ENCODE peak calls at places on chromosomes 7 and 10, in nine cellular contexts. One of them, this sample, is unnamed.

GRCh38 chr10:17808971-17809841 is at the start of gene MRC1:
- DNase-seq in astrocyte: no peak
- DNase-seq in uterus: no peak
- DNase-seq in GM23338: no peak
- DNase-seq in epithelial cell of esophagus: no peak
- DNase-seq in GM06990: no peak
- DNase-seq in fibroblast of lung: no peak
- DNase-seq in Calu3: no peak
- DNase-seq in stomach: no peak
- DNase-seq in this sample: no peak

GRCh38 chr10:133457100-133457841 is 3.5 kb downstream of the SCART1 start:
- DNase-seq in astrocyte: no peak
- DNase-seq in uterus: peak
- DNase-seq in GM23338: no peak
- DNase-seq in epithelial cell of esophagus: no peak
- DNase-seq in GM06990: no peak
- DNase-seq in fibroblast of lung: no peak
- DNase-seq in Calu3: no peak
- DNase-seq in stomach: peak
- DNase-seq in this sample: no peak

GRCh38 chr10:127881262-127881661 is 11.5 kb downstream of the CLRN3 start:
- DNase-seq in astrocyte: no peak
- DNase-seq in uterus: no peak
- DNase-seq in GM23338: no peak
- DNase-seq in epithelial cell of esophagus: no peak
- DNase-seq in GM06990: no peak
- DNase-seq in fibroblast of lung: no peak
- DNase-seq in Calu3: no peak
- DNase-seq in stomach: peak
- DNase-seq in this sample: no peak

GRCh38 chr7:16694806-16695205 is 48.8 kb downstream of the BZW2 start:
- DNase-seq in astrocyte: no peak
- DNase-seq in uterus: no peak
- DNase-seq in GM23338: no peak
- DNase-seq in epithelial cell of esophagus: no peak
- DNase-seq in GM06990: no peak
- DNase-seq in fibroblast of lung: peak
- DNase-seq in Calu3: no peak
- DNase-seq in stomach: no peak
- DNase-seq in this sample: no peak

GRCh38 chr7:28685291-28685659 is 272.9 kb downstream of the TRIL start:
- DNase-seq in astrocyte: no peak
- DNase-seq in uterus: peak
- DNase-seq in GM23338: no peak
- DNase-seq in epithelial cell of esophagus: no peak
- DNase-seq in GM06990: peak
- DNase-seq in fibroblast of lung: no peak
- DNase-seq in Calu3: no peak
- DNase-seq in stomach: no peak
- DNase-seq in this sample: no peak

GRCh38 chr10:23157691-23158369 is 34.3 kb upstream of the PTF1A start:
- DNase-seq in astrocyte: peak
- DNase-seq in uterus: no peak
- DNase-seq in GM23338: peak
- DNase-seq in epithelial cell of esophagus: peak
- DNase-seq in GM06990: no peak
- DNase-seq in fibroblast of lung: peak
- DNase-seq in Calu3: no peak
- DNase-seq in stomach: no peak
- DNase-seq in this sample: peak

GRCh38 chr7:45598697-45599520 is 24.7 kb downstream of the ADCY1 start:
- DNase-seq in astrocyte: no peak
- DNase-seq in uterus: no peak
- DNase-seq in GM23338: no peak
- DNase-seq in epithelial cell of esophagus: no peak
- DNase-seq in GM06990: no peak
- DNase-seq in fibroblast of lung: no peak
- DNase-seq in Calu3: no peak
- DNase-seq in stomach: peak
- DNase-seq in this sample: no peak

GRCh38 chr7:158613481-158613880 is 25.9 kb upstream of the PTPRN2 start:
- DNase-seq in astrocyte: peak
- DNase-seq in uterus: no peak
- DNase-seq in GM23338: no peak
- DNase-seq in epithelial cell of esophagus: no peak
- DNase-seq in GM06990: peak
- DNase-seq in fibroblast of lung: peak
- DNase-seq in Calu3: no peak
- DNase-seq in stomach: no peak
- DNase-seq in this sample: no peak

GRCh38 chr10:76327441-76327840 is 896.0 kb downstream of the LRMDA start:
- DNase-seq in astrocyte: no peak
- DNase-seq in uterus: no peak
- DNase-seq in GM23338: no peak
- DNase-seq in epithelial cell of esophagus: peak
- DNase-seq in GM06990: no peak
- DNase-seq in fibroblast of lung: no peak
- DNase-seq in Calu3: no peak
- DNase-seq in stomach: no peak
- DNase-seq in this sample: no peak

GRCh38 chr7:91798425-91798824 is 82.1 kb downstream of the MTERF1 start:
- DNase-seq in astrocyte: no peak
- DNase-seq in uterus: no peak
- DNase-seq in GM23338: no peak
- DNase-seq in epithelial cell of esophagus: no peak
- DNase-seq in GM06990: no peak
- DNase-seq in fibroblast of lung: no peak
- DNase-seq in Calu3: no peak
- DNase-seq in stomach: no peak
- DNase-seq in this sample: no peak
- TF ChIP-seq CTCF in astrocyte: no peak
- TF ChIP-seq CTCF in uterus: no peak
- TF ChIP-seq CTCF in GM23338: no peak
- TF ChIP-seq CTCF in epithelial cell of esophagus: no peak
- TF ChIP-seq CTCF in GM06990: no peak
- TF ChIP-seq CTCF in fibroblast of lung: no peak
- TF ChIP-seq CTCF in Calu3: no peak
- TF ChIP-seq CTCF in stomach: no peak
- TF ChIP-seq CTCF in this sample: no peak

GRCh38 chr7:144791488-144791887 is 44.4 kb downstream of the TPK1 start:
- DNase-seq in astrocyte: no peak
- DNase-seq in uterus: no peak
- DNase-seq in GM23338: no peak
- DNase-seq in epithelial cell of esophagus: no peak
- DNase-seq in GM06990: no peak
- DNase-seq in fibroblast of lung: no peak
- DNase-seq in Calu3: no peak
- DNase-seq in stomach: no peak
- DNase-seq in this sample: no peak
- TF ChIP-seq CTCF in astrocyte: no peak
- TF ChIP-seq CTCF in uterus: no peak
- TF ChIP-seq CTCF in GM23338: no peak
- TF ChIP-seq CTCF in epithelial cell of esophagus: no peak
- TF ChIP-seq CTCF in GM06990: no peak
- TF ChIP-seq CTCF in fibroblast of lung: no peak
- TF ChIP-seq CTCF in Calu3: no peak
- TF ChIP-seq CTCF in stomach: no peak
- TF ChIP-seq CTCF in this sample: no peak

DNA sequence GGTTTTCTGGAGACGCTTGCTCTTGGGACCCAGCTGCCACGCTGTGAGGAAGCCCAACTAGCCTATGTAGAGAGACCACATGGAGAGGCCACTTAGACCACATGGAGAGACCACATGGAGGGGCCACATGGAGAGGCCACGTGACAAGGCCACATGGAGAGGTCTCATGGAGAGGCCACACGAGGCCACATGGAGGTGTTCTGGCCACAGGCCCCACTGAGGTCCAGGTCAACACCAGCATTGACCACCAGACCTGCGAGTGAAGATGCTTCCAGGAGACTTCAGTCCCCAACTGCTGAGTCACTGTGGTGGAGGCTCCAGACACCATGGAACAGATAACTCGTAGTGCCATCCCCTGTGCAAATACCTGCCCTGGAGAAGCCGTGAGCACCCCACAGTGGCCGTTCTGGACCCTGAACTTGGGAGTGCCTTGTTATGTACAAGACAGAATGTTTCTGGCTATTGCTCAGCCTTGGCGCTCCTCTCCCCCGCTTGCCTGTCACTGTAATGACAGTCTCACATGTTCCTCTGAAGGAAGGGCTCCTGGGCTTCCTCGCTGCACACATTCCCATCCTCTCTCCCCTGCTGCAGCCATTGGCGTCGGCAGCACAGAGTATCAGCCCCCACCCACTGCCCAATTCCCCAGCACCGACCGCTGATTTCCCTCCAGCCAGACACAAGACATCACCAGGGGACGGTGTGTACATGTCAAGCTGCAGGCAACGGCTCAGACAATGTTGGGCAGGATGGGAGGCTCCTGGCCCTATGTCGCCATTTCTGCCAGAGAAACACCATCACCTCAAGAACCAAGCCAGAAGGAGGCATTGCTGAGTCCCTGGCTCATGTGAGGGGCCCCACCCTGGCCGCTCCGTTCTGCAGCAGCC is 49.0 kb upstream of the TNRC18 start:
- DNase-seq in astrocyte: no peak
- DNase-seq in uterus: no peak
- DNase-seq in GM23338: no peak
- DNase-seq in epithelial cell of esophagus: no peak
- DNase-seq in GM06990: no peak
- DNase-seq in fibroblast of lung: no peak
- DNase-seq in Calu3: no peak
- DNase-seq in stomach: no peak
- DNase-seq in this sample: no peak
- TF ChIP-seq CTCF in astrocyte: no peak
- TF ChIP-seq CTCF in uterus: no peak
- TF ChIP-seq CTCF in GM23338: peak
- TF ChIP-seq CTCF in epithelial cell of esophagus: no peak
- TF ChIP-seq CTCF in GM06990: no peak
- TF ChIP-seq CTCF in fibroblast of lung: no peak
- TF ChIP-seq CTCF in Calu3: no peak
- TF ChIP-seq CTCF in stomach: no peak
- TF ChIP-seq CTCF in this sample: no peak

DNA sequence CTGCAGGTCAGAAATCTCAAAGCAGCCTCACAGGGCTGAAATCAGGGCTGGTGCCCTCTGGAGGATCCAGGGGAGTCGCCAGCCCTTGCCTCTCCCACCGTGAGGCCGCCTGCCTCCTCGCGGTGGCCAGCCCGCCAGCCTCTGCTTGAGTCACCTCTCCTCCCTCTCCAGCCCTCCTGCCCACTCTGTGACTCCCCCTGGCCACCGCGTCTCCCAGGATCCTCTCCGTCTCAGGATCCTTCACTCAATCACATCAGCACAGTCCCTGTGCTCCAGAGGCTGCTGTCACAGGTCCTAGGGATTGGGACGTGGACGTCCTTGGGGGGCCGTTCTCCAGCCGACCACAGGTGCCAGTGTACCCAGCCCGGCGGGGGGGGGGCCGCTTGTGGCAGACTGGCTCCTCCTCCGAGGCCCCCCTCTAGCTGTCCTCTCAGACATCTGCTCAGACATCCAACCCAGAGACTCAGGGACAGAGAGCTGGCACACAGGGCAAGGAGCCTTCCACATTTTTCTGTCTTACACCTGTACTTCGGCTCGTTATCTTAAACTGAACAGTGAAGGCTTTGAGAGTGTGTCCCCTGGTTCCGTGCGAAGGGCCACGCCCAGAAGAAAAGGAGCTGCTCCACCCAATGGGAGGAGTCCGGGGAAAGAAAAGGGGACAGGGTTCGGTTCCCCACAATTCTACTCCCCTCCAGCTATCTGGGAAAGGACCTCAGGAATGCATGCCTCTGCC is 9.4 kb upstream of the PPP2R2D start:
- DNase-seq in astrocyte: no peak
- DNase-seq in uterus: no peak
- DNase-seq in GM23338: peak
- DNase-seq in epithelial cell of esophagus: peak
- DNase-seq in GM06990: no peak
- DNase-seq in fibroblast of lung: no peak
- DNase-seq in Calu3: peak
- DNase-seq in stomach: no peak
- DNase-seq in this sample: no peak
- TF ChIP-seq CTCF in astrocyte: no peak
- TF ChIP-seq CTCF in uterus: no peak
- TF ChIP-seq CTCF in GM23338: peak
- TF ChIP-seq CTCF in epithelial cell of esophagus: peak
- TF ChIP-seq CTCF in GM06990: no peak
- TF ChIP-seq CTCF in fibroblast of lung: no peak
- TF ChIP-seq CTCF in Calu3: no peak
- TF ChIP-seq CTCF in stomach: no peak
- TF ChIP-seq CTCF in this sample: no peak

GRCh38 chr7:101216860-101217387 is 457 bp downstream of the PLOD3 start:
- DNase-seq in astrocyte: no peak
- DNase-seq in uterus: peak
- DNase-seq in GM23338: peak
- DNase-seq in epithelial cell of esophagus: no peak
- DNase-seq in GM06990: no peak
- DNase-seq in fibroblast of lung: no peak
- DNase-seq in Calu3: no peak
- DNase-seq in stomach: no peak
- DNase-seq in this sample: no peak
- TF ChIP-seq CTCF in astrocyte: no peak
- TF ChIP-seq CTCF in uterus: no peak
- TF ChIP-seq CTCF in GM23338: no peak
- TF ChIP-seq CTCF in epithelial cell of esophagus: no peak
- TF ChIP-seq CTCF in GM06990: no peak
- TF ChIP-seq CTCF in fibroblast of lung: peak
- TF ChIP-seq CTCF in Calu3: no peak
- TF ChIP-seq CTCF in stomach: no peak
- TF ChIP-seq CTCF in this sample: peak

DNA sequence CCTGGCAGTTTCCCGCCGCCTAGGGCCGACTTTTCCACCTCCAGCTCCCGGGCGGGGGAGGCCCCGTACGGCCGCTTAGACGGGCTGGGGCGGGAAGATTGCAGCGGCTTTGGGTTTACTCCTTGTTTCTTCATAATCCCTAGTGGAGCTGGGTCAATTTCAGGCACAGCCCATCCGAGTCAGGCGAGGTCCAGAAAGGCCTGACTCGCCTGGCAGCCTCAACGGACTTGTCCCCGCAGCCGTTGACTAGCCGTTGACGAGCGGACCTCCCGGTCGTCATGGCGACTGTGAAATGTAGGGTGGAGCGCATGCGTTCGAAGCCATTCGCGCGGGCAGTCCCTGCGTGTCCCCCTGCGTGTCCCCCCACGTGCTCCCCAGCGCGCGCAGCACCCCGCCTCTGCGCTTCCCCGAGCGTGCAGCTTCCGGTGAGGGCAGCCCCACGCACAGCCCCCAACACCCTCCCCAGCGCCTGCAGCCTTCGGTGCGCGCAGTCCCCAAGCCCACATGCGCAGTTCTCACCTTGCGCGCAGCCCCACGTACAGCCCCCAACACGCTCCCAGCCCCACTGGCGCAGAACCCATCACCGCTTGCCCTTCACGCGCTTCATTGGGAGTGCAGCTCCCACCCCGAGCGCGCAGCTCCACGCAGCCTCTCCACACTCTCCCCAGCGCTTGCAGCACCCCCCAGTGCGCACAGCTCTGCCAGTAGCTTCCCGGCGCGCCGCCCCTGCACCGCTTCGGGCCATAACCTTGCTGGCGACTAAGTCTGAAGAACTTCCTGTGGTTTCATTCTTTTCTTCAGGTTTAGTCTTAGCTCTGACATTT is 67.8 kb downstream of the TBX20 start:
- DNase-seq in astrocyte: peak
- DNase-seq in uterus: no peak
- DNase-seq in GM23338: peak
- DNase-seq in epithelial cell of esophagus: peak
- DNase-seq in GM06990: no peak
- DNase-seq in fibroblast of lung: peak
- DNase-seq in Calu3: peak
- DNase-seq in stomach: no peak
- DNase-seq in this sample: no peak
- TF ChIP-seq CTCF in astrocyte: no peak
- TF ChIP-seq CTCF in uterus: no peak
- TF ChIP-seq CTCF in GM23338: no peak
- TF ChIP-seq CTCF in epithelial cell of esophagus: no peak
- TF ChIP-seq CTCF in GM06990: no peak
- TF ChIP-seq CTCF in fibroblast of lung: no peak
- TF ChIP-seq CTCF in Calu3: peak
- TF ChIP-seq CTCF in stomach: no peak
- TF ChIP-seq CTCF in this sample: peak

This sample was measured in AG09309.